ENCODE peak calls at places on chromosome 5, in eight cellular contexts. U is mammary epithelial cell, O is A549, C is PC-9, Z is hepatocyte, E is PC-3, X is DND-41, M is SK-N-SH. P is an unnamed sample. For H3K4me1, the result is how much of the 10 kb centered on the place peaks cover.

GRCh38 chr5:135094339-135095051 is 60.5 kb upstream of the PITX1 start:
- DNase-seq in M (no peak), X (no peak), E (no peak), U (no peak), O (no peak), C (no peak), Z (no peak), P (no peak)

GRCh38 chr5:171137768-171138540 is 171.1 kb upstream of the TLX3 start:
- DNase-seq in U (no peak), C (no peak), E (peak), O (no peak), Z (no peak), X (no peak), M (no peak), P (no peak)

GRCh38 chr5:81631124-81631523 is 119.8 kb downstream of the SSBP2 start:
- DNase-seq in C (no peak), E (no peak), X (peak), Z (no peak), O (no peak), U (peak), M (no peak), P (no peak)

GRCh38 chr5:11452854-11453253 is 451.4 kb downstream of the CTNND2 start:
- DNase-seq in E (peak), M (no peak), O (no peak), Z (no peak), X (no peak), C (no peak), U (no peak), P (no peak)

GRCh38 chr5:172528440-172528839 is 74.1 kb upstream of the SH3PXD2B start:
- DNase-seq in Z (no peak), C (no peak), U (no peak), M (no peak), X (no peak), O (peak), E (no peak), P (peak)

GRCh38 chr5:5932824-5933223 is 445.5 kb downstream of the MED10 start:
- DNase-seq in Z (no peak), M (no peak), U (no peak), E (no peak), X (no peak), O (no peak), C (no peak), P (no peak)

GRCh38 chr5:69331528-69332445 is 814 bp downstream of the CCDC125 start:
- DNase-seq in Z (peak), X (no peak), E (peak), M (no peak), C (peak), O (no peak), U (no peak), P (no peak)

GRCh38 chr5:93594591-93595419 is 11.8 kb downstream of the NR2F1 start:
- DNase-seq in E (no peak), C (no peak), M (peak), U (no peak), X (no peak), Z (no peak), O (no peak), P (peak)

GRCh38 chr5:128965638-128966302 is 482 bp downstream of the SLC27A6 start:
- DNase-seq in U (no peak), C (no peak), Z (no peak), E (no peak), X (no peak), M (no peak), O (no peak), P (peak)

GRCh38 chr5:128966846-128967245 is 1.6 kb downstream of the SLC27A6 start:
- DNase-seq in O (no peak), M (no peak), U (no peak), X (no peak), Z (no peak), E (no peak), C (no peak), P (no peak)

GRCh38 chr5:128966375-128966774 is 1.1 kb downstream of the SLC27A6 start:
- DNase-seq in O (no peak), C (no peak), Z (no peak), E (no peak), M (peak), X (no peak), U (no peak), P (peak)

GRCh38 chr5:128962211-128962610 is 3.1 kb upstream of the SLC27A6 start:
- DNase-seq in U (no peak), X (no peak), O (no peak), Z (no peak), C (no peak), E (no peak), M (no peak), P (peak)

GRCh38 chr5:128965011-128965637 is at the start of gene SLC27A6:
- DNase-seq in U (peak), O (peak), M (peak), X (no peak), E (no peak), C (no peak), Z (peak), P (peak)
- H3K4me2 ChIP-seq in U (peak), O (peak), M (peak), X (no peak), E (no peak), C (no peak), Z (peak), P (peak)

GRCh38 chr5:139287890-139288635 is 5.5 kb upstream of the MATR3 start:
- DNase-seq in C (no peak), M (no peak), X (no peak), O (no peak), Z (no peak), E (peak), U (no peak), P (no peak)
- TF ChIP-seq CTCF in C (no peak), M (no peak), X (peak), O (peak), Z (peak), E (peak), U (peak), P (no peak)

GRCh38 chr5:150653762-150654158 is 7.3 kb upstream of the MYOZ3 start:
- DNase-seq in X (no peak), C (no peak), O (no peak), U (no peak), E (no peak), Z (no peak), M (no peak), P (no peak)
- H3K4me1 ChIP-seq in X (under half), C (under half), O (half or more), U (under half), E (under half), Z (under half), M (under half), P (under half)

DNA sequence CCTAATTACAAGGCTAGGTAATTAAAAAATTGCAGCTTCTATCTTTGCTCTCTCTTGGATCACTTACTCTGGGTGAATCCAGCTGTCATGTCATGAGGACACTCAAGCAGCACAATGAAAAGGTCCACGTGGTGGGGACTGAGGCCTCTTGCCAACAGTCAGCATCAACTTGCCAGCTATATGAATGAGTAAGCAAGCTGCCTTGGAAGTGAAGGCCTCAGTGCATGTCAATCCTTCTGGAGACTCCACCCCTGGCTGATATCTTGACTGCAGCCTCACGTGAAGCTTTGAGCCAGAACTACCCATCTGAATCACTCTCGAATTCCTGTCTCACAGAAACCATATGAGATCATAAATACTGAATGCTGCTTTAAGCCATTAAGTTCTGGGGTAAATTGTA is 140.5 kb downstream of the SNX18 start:
- DNase-seq in Z (peak), M (no peak), U (peak), E (peak), X (no peak), O (no peak), C (peak), P (no peak)
- H3K4me2 ChIP-seq in Z (no peak), M (no peak), U (no peak), E (no peak), X (no peak), O (no peak), C (no peak), P (no peak)

GRCh38 chr5:143772621-143773020 is 39.3 kb upstream of the HMHB1 start:
- DNase-seq in X (no peak), C (no peak), M (no peak), O (no peak), U (no peak), E (no peak), Z (no peak), P (no peak)
- TF ChIP-seq CTCF in X (no peak), C (no peak), M (no peak), O (no peak), U (no peak), E (no peak), Z (no peak), P (no peak)

DNA sequence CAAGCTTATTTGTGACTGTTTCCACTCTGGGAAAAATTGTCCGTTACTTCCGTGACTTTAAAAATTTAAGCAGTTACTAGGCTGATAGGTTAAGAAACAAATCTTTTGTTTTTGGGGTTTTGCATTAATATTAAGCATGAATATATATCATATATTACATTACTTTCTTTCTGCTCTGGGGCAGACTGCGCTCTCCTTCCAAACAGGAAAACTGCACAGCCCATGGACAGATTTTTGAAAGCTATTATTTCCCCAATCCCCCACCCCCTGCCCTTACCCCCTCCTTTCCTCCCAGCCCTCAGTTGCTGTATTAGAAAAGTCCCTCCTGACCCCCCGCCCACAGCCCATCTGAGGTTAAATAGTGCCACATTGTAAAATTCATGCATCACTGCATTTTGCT is 50.4 kb downstream of the G3BP1 start:
- DNase-seq in Z (no peak), C (no peak), M (no peak), O (no peak), U (no peak), E (no peak), X (no peak), P (no peak)
- H3K4me1 ChIP-seq in Z (under half), C (under half), M (under half), O (under half), U (under half), E (under half), X (under half), P (under half)

GRCh38 chr5:13250450-13251291 is 693.8 kb downstream of the DNAH5 start:
- DNase-seq in M (peak), E (peak), Z (peak), U (no peak), C (no peak), X (no peak), O (peak), P (no peak)
- H3K4me2 ChIP-seq in M (no peak), E (peak), Z (no peak), U (no peak), C (no peak), X (no peak), O (no peak), P (no peak)

P was measured in H9.